ENCODE peak calls at places on chromosomes 16 and 17, in seven cellular contexts. F, G, S, N, V, L and D are unnamed samples.

GRCh38 chr16:10822702-10823101 is 4.1 kb upstream of the TVP23A start:
- DNase-seq in N (no peak), G (no peak), F (no peak), V (no peak), L (no peak), S (no peak), D (no peak)

GRCh38 chr17:70552230-70552981 is 383.1 kb downstream of the KCNJ2 start:
- DNase-seq in G (peak; percentile 56), S (no peak), V (peak; percentile 65), N (no peak), L (no peak), F (no peak), D (no peak)

GRCh38 chr16:59111280-59111679 is 377.2 kb upstream of the GOT2 start:
- DNase-seq in S (no peak), G (no peak), N (no peak), F (no peak), L (no peak), V (no peak), D (no peak)

GRCh38 chr16:85350146-85350728 is 238.0 kb upstream of the CIBAR2 start:
- DNase-seq in F (no peak), V (no peak), G (no peak), S (no peak), N (no peak), L (no peak), D (no peak)

GRCh38 chr16:56798955-56799354 is 66.1 kb upstream of the SLC12A3 start:
- DNase-seq in S (no peak), G (no peak), F (no peak), L (no peak), V (no peak), N (no peak), D (no peak)

GRCh38 chr17:82004485-82005455 is 17.9 kb downstream of the CENPX start:
- DNase-seq in S (no peak), G (no peak), N (no peak), F (no peak), L (no peak), V (no peak), D (no peak)

GRCh38 chr17:36703860-36704266 is 102.5 kb downstream of the MRM1 start:
- DNase-seq in G (peak; percentile 65), F (no peak), V (peak; percentile 88), N (peak; percentile 48), S (peak; percentile 39), L (no peak), D (peak; percentile 77)

GRCh38 chr17:27329146-27329805 is 35.4 kb downstream of the WSB1 start:
- DNase-seq in F (peak; percentile 55), S (no peak), N (no peak), V (no peak), L (no peak), G (no peak), D (no peak)

GRCh38 chr16:50550035-50550434 is 1.8 kb downstream of the NKD1 start:
- DNase-seq in F (peak; percentile 75), N (no peak), G (no peak), L (no peak), V (no peak), S (no peak), D (no peak)

GRCh38 chr16:35195173-35195863 is 1735.9 kb downstream of the TP53TG3F start:
- DNase-seq in S (no peak), L (no peak), G (no peak), N (no peak), F (no peak), V (no peak), D (no peak)

GRCh38 chr17:57404807-57405485 is 148.6 kb downstream of the MSI2 start:
- DNase-seq in F (no peak), S (no peak), G (no peak), N (no peak), L (no peak), V (no peak), D (no peak)

GRCh38 chr17:57404073-57404472 is 147.8 kb downstream of the MSI2 start:
- DNase-seq in N (no peak), S (no peak), L (no peak), V (no peak), F (no peak), G (peak; percentile 55), D (no peak)

GRCh38 chr17:57406131-57406980 is 150.0 kb downstream of the MSI2 start:
- DNase-seq in N (no peak), G (no peak), F (no peak), V (peak; percentile 25), L (no peak), S (no peak), D (no peak)

GRCh38 chr17:57406981-57407286 is 150.6 kb downstream of the MSI2 start:
- DNase-seq in N (no peak), L (no peak), V (no peak), S (no peak), G (no peak), F (no peak), D (no peak)

GRCh38 chr17:57405486-57406072 is 149.3 kb downstream of the MSI2 start:
- DNase-seq in G (no peak), F (no peak), L (no peak), V (no peak), N (no peak), S (no peak), D (no peak)
- TF ChIP-seq CTCF in G (no peak), F (no peak), L (no peak), V (no peak), N (no peak), S (no peak), D (no peak)

GRCh38 chr16:23556881-23557778 is at the start of the genes EARS2 and UBFD1:
- DNase-seq in V (peak; percentile 99), S (peak; percentile 98), F (peak; percentile 99), L (peak; percentile 94), N (peak; percentile 96), G (peak; percentile 97), D (peak; percentile 98)
- TF ChIP-seq CTCF in V (peak; percentile 94), S (peak; percentile 98), F (peak; percentile 91), L (peak; percentile 88), N (peak; percentile 71), G (peak; percentile 96), D (peak; percentile 94)

GRCh38 chr16:13426279-13426678 is 493.7 kb upstream of the ERCC4 start:
- DNase-seq in S (no peak), L (no peak), V (no peak), G (no peak), F (no peak), N (no peak), D (no peak)
- TF ChIP-seq CTCF in S (no peak), L (no peak), V (no peak), G (no peak), F (no peak), N (no peak), D (no peak)

GRCh38 chr17:19242926-19243325 is 5.8 kb downstream of the EPN2 start:
- DNase-seq in G (no peak), L (no peak), N (no peak), S (no peak), F (no peak), V (no peak), D (no peak)

GRCh38 chr17:19238167-19238505 is 970 bp downstream of the EPN2 start:
- DNase-seq in F (peak; percentile 70), N (no peak), L (no peak), G (peak; percentile 45), S (peak; percentile 33), V (peak; percentile 50), D (peak; percentile 42)

GRCh38 chr17:19239544-19239943 is 2.4 kb downstream of the EPN2 start:
- DNase-seq in N (no peak), L (no peak), F (no peak), S (no peak), V (no peak), G (no peak), D (peak; percentile 13)

GRCh38 chr17:19242323-19242722 is 5.2 kb downstream of the EPN2 start:
- DNase-seq in S (no peak), F (no peak), N (no peak), L (no peak), V (no peak), G (no peak), D (no peak)

DNA sequence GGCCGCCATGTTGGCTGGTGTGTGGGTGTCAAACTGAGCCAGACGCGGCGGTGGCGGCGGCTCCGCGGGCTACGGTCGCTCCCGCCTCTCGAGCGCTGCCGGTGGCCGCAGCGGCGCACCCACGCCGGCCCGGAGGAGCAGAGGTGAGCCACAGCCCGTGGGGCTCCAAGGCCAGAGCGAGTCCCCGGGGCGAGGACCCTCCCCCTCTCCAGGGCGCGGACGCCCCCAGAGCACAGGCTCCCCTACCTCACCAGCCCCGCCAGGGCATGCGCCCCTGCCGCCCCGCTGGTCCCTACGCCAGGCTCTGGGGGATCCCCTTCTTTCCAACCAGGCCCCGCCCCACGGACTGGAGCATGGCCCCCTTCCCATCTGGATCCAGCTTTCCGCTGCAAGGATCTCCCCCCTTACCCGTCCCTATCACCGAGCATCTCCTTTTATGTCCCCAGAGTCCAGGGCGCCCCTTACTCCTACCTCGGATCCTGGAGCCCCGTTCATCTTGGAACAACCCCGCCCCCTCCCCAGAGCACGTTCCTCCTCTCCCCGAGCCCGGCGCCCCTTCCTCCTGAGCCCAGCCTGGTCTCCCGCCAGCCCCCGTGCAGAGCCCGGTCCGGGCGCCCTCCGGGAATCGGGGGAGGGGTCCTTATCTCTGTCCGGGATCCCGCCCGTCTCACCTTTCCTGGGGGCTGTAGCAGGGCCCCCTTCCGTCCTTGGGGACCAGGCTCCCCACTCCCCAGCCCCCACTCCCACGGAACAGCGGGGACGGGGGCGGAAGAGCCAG is 412 bp downstream of the EPN2 start:
- DNase-seq in G (peak; percentile 74), V (peak; percentile 52), N (peak; percentile 51), F (no peak), L (no peak), S (peak; percentile 37), D (peak; percentile 62)
- TF ChIP-seq CTCF in G (no peak), V (peak; percentile 6), N (no peak), F (no peak), L (peak; percentile 44), S (peak; percentile 53), D (no peak)